ENCODE peak calls at places on chromosomes 6 and 20, in eight cellular contexts. K is SK-N-SH, J is progenitor cell of endocrine pancreas, C is neural crest cell, T is Peyer's patch, O is RWPE1, N is pancreas, W is choroid plexus epithelial cell. F is an unnamed sample.

GRCh38 chr6:47452899-47453298 is 24.7 kb upstream of the CD2AP start:
- DNase-seq in N (no peak), J (no peak), T (no peak), O (no peak), W (no peak), K (no peak), C (no peak), F (no peak)

GRCh38 chr20:19430641-19431307 is 218.3 kb downstream of the SLC24A3 start:
- DNase-seq in K (no peak), T (no peak), W (no peak), J (no peak), C (no peak), N (no peak), O (no peak), F (no peak)

GRCh38 chr6:111759413-111759835 is 113.8 kb downstream of the FYN start:
- DNase-seq in O (no peak), K (no peak), N (no peak), C (no peak), T (no peak), W (peak), J (no peak), F (no peak)

GRCh38 chr6:122322824-122323223 is 76.6 kb upstream of the HSF2 start:
- DNase-seq in J (no peak), T (no peak), W (peak), O (no peak), K (peak), C (no peak), N (no peak), F (no peak)

GRCh38 chr6:87274660-87275273 is 47.6 kb upstream of the SMIM8 start:
- DNase-seq in N (no peak), O (peak), J (no peak), T (no peak), C (no peak), K (no peak), W (peak), F (no peak)

GRCh38 chr6:117498159-117498558 is 15.7 kb downstream of the DCBLD1 start:
- DNase-seq in O (peak), N (no peak), K (no peak), C (no peak), J (no peak), W (peak), T (no peak), F (no peak)

GRCh38 chr6:125700591-125701353 is 48.7 kb upstream of the HEY2 start:
- DNase-seq in T (no peak), C (peak), K (no peak), J (no peak), W (no peak), N (no peak), O (no peak), F (no peak)

GRCh38 chr6:122789078-122789861 is at the start of gene SMPDL3A:
- DNase-seq in K (peak), T (peak), O (peak), C (peak), J (peak), W (peak), N (peak), F (peak)

GRCh38 chr20:45459606-45460005 is 9.9 kb upstream of the WFDC2 start:
- DNase-seq in K (peak), O (no peak), J (no peak), T (no peak), N (no peak), C (no peak), W (peak), F (no peak)

GRCh38 chr6:28005975-28006374 is 48.9 kb downstream of the OR2B6 start:
- DNase-seq in J (no peak), N (no peak), W (no peak), T (no peak), K (no peak), C (no peak), O (no peak), F (no peak)

GRCh38 chr20:58892932-58893224 is 40.4 kb downstream of the GNAS start:
- DNase-seq in T (no peak), K (peak), W (no peak), C (no peak), N (no peak), J (no peak), O (no peak), F (no peak)

GRCh38 chr20:2460752-2461424 is 9.7 kb downstream of the SNRPB start:
- DNase-seq in O (no peak), K (no peak), N (no peak), C (no peak), T (no peak), W (no peak), J (no peak), F (no peak)

GRCh38 chr6:44481056-44481455 is 93.5 kb downstream of the CDC5L start:
- DNase-seq in C (no peak), J (no peak), T (no peak), N (no peak), O (no peak), K (no peak), W (no peak), F (no peak)

GRCh38 chr6:164398647-164399046 is 910.8 kb downstream of the C6orf118 start:
- DNase-seq in K (no peak), T (no peak), W (peak), C (no peak), O (no peak), N (no peak), J (no peak), F (no peak)

GRCh38 chr6:113364781-113365545 is 492.2 kb upstream of the MARCKS start:
- DNase-seq in T (no peak), O (no peak), J (no peak), N (no peak), W (peak), K (no peak), C (no peak), F (no peak)

GRCh38 chr6:156258981-156259380 is 518.2 kb upstream of the ARID1B start:
- DNase-seq in N (no peak), J (no peak), W (no peak), O (no peak), T (no peak), C (no peak), K (no peak), F (no peak)
- TF ChIP-seq CTCF in N (no peak), J (no peak), W (no peak), O (no peak), T (no peak), C (no peak), K (no peak), F (no peak)

DNA sequence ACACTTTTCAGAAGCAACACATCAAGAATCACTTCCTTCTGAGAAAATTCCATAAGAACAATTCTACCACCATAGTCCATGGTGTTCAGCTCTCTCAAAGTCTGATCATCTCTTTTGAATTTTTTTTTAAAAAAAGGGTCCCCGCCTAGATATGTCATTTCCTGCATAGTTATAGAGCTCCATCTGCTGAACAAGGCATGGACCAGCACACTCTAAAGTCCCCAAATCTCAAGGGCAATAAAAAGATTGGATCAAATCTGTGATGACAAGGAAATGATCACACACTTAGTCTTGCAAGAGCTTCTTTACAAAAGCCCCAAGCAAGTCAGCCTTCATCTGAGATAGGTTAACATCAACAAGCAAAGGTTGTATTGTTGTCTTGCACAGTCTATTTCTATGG is 100.7 kb upstream of the STMND1 start:
- DNase-seq in O (no peak), C (no peak), N (no peak), T (no peak), J (no peak), W (no peak), K (no peak), F (no peak)
- TF ChIP-seq CTCF in O (no peak), C (no peak), N (no peak), T (no peak), J (no peak), W (peak), K (peak), F (no peak)

GRCh38 chr6:137927777-137928218 is 60.7 kb downstream of the TNFAIP3 start:
- DNase-seq in T (no peak), O (no peak), J (no peak), C (no peak), N (no peak), W (peak), K (no peak), F (no peak)
- TF ChIP-seq CTCF in T (no peak), O (no peak), J (no peak), C (no peak), N (no peak), W (no peak), K (no peak), F (no peak)

GRCh38 chr6:34151321-34152041 is 5.6 kb upstream of the GRM4 start:
- DNase-seq in T (no peak), O (no peak), J (no peak), K (peak), W (no peak), N (no peak), C (no peak), F (no peak)
- TF ChIP-seq CTCF in T (no peak), O (no peak), J (peak), K (no peak), W (no peak), N (no peak), C (no peak), F (no peak)

GRCh38 chr20:48659888-48660287 is 167.9 kb downstream of the PREX1 start:
- DNase-seq in J (no peak), N (peak), O (no peak), T (no peak), K (no peak), C (no peak), W (no peak), F (no peak)
- TF ChIP-seq CTCF in J (no peak), N (no peak), O (no peak), T (no peak), K (no peak), C (no peak), W (no peak), F (no peak)

DNA sequence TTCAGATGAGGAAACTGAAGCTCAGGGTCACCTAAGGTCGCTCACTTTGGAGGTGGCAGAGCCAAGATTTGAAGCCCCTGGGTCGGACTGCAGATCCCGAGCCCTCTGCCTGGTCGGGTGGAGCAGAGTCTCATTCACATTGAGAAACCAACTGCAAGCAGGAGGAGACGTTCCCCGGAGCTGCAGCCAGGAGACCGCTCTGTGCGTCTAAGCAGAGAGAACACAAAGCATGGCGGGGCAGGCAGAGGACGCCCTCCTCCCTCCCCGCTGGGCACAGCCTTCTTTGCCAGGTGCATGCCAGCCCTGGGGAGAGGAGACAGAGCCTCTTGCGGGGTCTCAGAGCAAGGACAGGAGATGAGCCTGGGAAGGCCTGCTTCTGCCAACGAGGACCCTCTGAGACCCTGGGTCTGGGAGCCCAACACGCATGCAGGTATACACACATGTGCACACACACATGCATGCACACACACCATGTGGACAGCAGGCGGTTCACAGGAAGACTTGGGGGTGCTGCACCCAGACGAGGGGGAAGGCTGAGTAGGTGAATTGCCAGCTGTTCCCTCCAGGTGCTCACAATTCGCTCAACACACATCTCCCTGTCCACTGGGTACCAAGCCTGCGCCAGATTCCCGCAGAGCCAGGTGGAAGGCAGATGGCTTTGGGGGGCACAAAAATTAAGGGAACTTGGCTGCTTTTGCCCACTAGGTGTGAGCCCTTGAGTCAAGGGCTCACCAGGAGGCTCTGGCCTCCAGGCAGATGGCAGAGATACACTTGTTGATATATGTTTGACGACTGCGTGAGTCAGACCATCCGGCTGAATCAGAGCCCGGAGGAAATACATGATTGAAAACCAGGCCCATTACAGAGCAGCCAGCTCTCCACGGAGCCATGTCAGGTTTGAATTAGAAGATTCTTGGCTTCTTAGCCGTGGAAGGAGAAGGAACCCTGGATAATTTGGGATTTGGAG is 5.5 kb upstream of the NTSR1 start:
- DNase-seq in T (no peak), N (no peak), W (peak), K (no peak), O (peak), C (no peak), J (no peak), F (no peak)
- TF ChIP-seq CTCF in T (no peak), N (no peak), W (peak), K (peak), O (peak), C (no peak), J (no peak), F (no peak)

GRCh38 chr6:53734473-53735299 is 60.1 kb upstream of the LRRC1 start:
- DNase-seq in K (peak), N (peak), C (peak), W (peak), O (peak), T (peak), J (no peak), F (no peak)
- TF ChIP-seq CTCF in K (peak), N (no peak), C (peak), W (peak), O (no peak), T (no peak), J (peak), F (no peak)